ENCODE peak calls at places on chromosome 20, in five cellular contexts. I is WERI-Rb-1, Q is mammary epithelial cell, C is transverse colon, B is adrenal gland. T is an unnamed sample.

GRCh38 chr20:31543966-31544598 is 29.8 kb downstream of the HM13 start:
- DNase-seq in C (no peak), I (no peak), Q (peak), B (peak), T (peak)

GRCh38 chr20:18847226-18847625 is 33.6 kb downstream of the SCP2D1 start:
- DNase-seq in B (no peak), Q (no peak), I (no peak), C (no peak), T (no peak)

GRCh38 chr20:53294804-53295203 is 298.8 kb downstream of the ZNF217 start:
- DNase-seq in Q (no peak), B (no peak), I (no peak), C (no peak), T (no peak)

GRCh38 chr20:41275181-41275793 is 42.2 kb downstream of the ZHX3 start:
- DNase-seq in Q (no peak), C (no peak), I (no peak), B (no peak), T (no peak)

GRCh38 chr20:38748863-38749153 is 548 bp downstream of the ACTR5 start:
- DNase-seq in Q (no peak), B (no peak), C (peak), I (peak), T (no peak)

GRCh38 chr20:57600324-57601210 is 19.7 kb downstream of the ZBP1 start:
- DNase-seq in C (no peak), I (no peak), Q (peak), B (no peak), T (no peak)

GRCh38 chr20:54100563-54100962 is 30.2 kb upstream of the BCAS1 start:
- DNase-seq in Q (no peak), C (no peak), B (no peak), I (no peak), T (no peak)

GRCh38 chr20:40815156-40816038 is 126.4 kb upstream of the MAFB start:
- DNase-seq in C (no peak), B (no peak), Q (no peak), I (no peak), T (no peak)

GRCh38 chr20:51574248-51575033 is 31.9 kb upstream of the NFATC2 start:
- DNase-seq in Q (peak), I (no peak), C (no peak), B (no peak), T (no peak)

GRCh38 chr20:14445902-14446301 is 108.5 kb upstream of the FLRT3 start:
- DNase-seq in I (no peak), C (no peak), Q (peak), B (no peak), T (peak)

GRCh38 chr20:45919951-45920794 is 8.2 kb upstream of the PLTP start:
- DNase-seq in C (no peak), Q (no peak), I (peak), B (no peak), T (no peak)

GRCh38 chr20:2179957-2180356 is 78.3 kb downstream of the STK35 start:
- DNase-seq in Q (no peak), I (no peak), B (no peak), C (no peak), T (no peak)

GRCh38 chr20:2237059-2237458 is 58.7 kb upstream of the TGM3 start:
- DNase-seq in B (no peak), I (no peak), Q (peak), C (peak), T (peak)

GRCh38 chr20:50915424-50915823 is 15.8 kb downstream of the ADNP start:
- DNase-seq in Q (peak), I (no peak), B (no peak), C (no peak), T (no peak)

GRCh38 chr20:51654060-51654459 is 111.5 kb upstream of the NFATC2 start:
- DNase-seq in I (no peak), B (no peak), Q (no peak), C (no peak), T (no peak)

GRCh38 chr20:38725959-38726848 is 1.9 kb downstream of the SLC32A1 start:
- DNase-seq in C (peak), B (no peak), I (peak), Q (no peak), T (no peak)

GRCh38 chr20:53599910-53600632 is 6.4 kb upstream of the ZNF217 start:
- DNase-seq in Q (no peak), I (no peak), C (no peak), B (peak), T (no peak)

GRCh38 chr20:2804041-2804828 is 3.8 kb upstream of the CPXM1 start:
- DNase-seq in B (no peak), Q (no peak), C (no peak), I (no peak), T (no peak)

GRCh38 chr20:45117581-45117980 is 2.6 kb upstream of the WFDC5 start:
- DNase-seq in B (no peak), Q (no peak), C (peak), I (no peak), T (no peak)

GRCh38 chr20:38060536-38060935 is 27.0 kb downstream of the RPRD1B start:
- DNase-seq in B (no peak), I (no peak), Q (no peak), C (no peak), T (no peak)

GRCh38 chr20:36847009-36847709 is 28.8 kb upstream of the TLDC2 start:
- DNase-seq in I (peak), B (peak), Q (peak), C (peak), T (peak)

GRCh38 chr20:64241061-64241460 is 14.5 kb upstream of the PCMTD2 start:
- DNase-seq in B (no peak), C (no peak), Q (no peak), I (no peak), T (no peak)

GRCh38 chr20:4234128-4234527 is 218.8 kb upstream of the RNF24 start:
- DNase-seq in Q (peak), I (no peak), B (peak), C (no peak), T (peak)

GRCh38 chr20:23477223-23477622 is 13.7 kb upstream of the CST8 start:
- DNase-seq in I (peak), Q (no peak), B (no peak), C (no peak), T (no peak)

GRCh38 chr20:58511861-58512260 is 3.3 kb downstream of the APCDD1L start:
- DNase-seq in I (no peak), C (no peak), Q (no peak), B (no peak), T (no peak)

GRCh38 chr20:56111951-56112730 is 106.8 kb upstream of the CBLN4 start:
- DNase-seq in I (no peak), B (no peak), Q (peak), C (no peak), T (no peak)

GRCh38 chr20:37593710-37594109 is 66.0 kb upstream of the BLCAP start:
- DNase-seq in Q (no peak), C (no peak), I (no peak), B (no peak), T (no peak)

GRCh38 chr20:4227085-4227821 is 211.9 kb upstream of the RNF24 start:
- DNase-seq in Q (peak), B (no peak), C (no peak), I (peak), T (no peak)

GRCh38 chr20:48822178-48822577 is 5.6 kb downstream of the PREX1 start:
- DNase-seq in B (no peak), I (no peak), C (no peak), Q (no peak), T (no peak)

GRCh38 chr20:48823476-48823875 is 4.3 kb downstream of the PREX1 start:
- DNase-seq in Q (no peak), C (no peak), I (no peak), B (no peak), T (no peak)

GRCh38 chr20:48823960-48824497 is 3.8 kb downstream of the PREX1 start:
- DNase-seq in Q (peak), I (no peak), B (no peak), C (no peak), T (peak)

GRCh38 chr20:48821261-48821910 is 6.4 kb downstream of the PREX1 start:
- DNase-seq in C (no peak), I (no peak), Q (peak), B (no peak), T (no peak)

DNA sequence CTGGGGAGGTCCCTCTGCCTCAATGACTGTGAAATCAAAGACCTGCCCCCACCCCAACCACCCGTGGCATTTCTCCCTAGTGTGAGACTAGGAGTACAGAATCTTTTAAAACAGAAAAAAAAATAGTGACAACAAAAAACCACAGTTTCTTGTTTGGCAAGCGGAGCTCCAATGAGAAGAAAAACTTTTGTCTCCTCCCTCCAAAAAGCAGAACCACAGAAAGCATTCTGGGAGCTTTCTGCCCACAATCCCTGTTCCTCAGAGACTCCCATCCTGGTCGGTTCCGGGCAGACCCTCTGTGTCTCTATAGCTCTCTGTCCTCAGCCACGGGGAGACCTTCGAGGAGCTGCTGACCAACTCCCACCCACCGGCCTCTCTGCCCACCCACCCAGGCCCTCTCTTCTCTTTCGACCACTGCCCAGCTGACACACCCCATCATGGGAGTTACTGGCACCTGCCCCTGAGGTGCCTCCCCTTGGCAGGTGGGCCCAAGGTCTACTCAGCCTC is 4.9 kb downstream of the PREX1 start:
- DNase-seq in B (no peak), Q (no peak), C (peak), I (no peak), T (no peak)
- H3K27ac ChIP-seq in B (no peak), Q (no peak), C (peak), I (no peak), T (no peak)

GRCh38 chr20:33566781-33567603 is 77.1 kb downstream of the CBFA2T2 start:
- DNase-seq in B (no peak), C (no peak), I (no peak), Q (no peak), T (no peak)

GRCh38 chr20:33567949-33568348 is 78.1 kb downstream of the CBFA2T2 start:
- DNase-seq in C (no peak), I (no peak), Q (no peak), B (no peak), T (no peak)

GRCh38 chr20:33570743-33571142 is 80.8 kb downstream of the CBFA2T2 start:
- DNase-seq in I (no peak), C (no peak), Q (no peak), B (no peak), T (no peak)

GRCh38 chr20:33568378-33569289 is 78.7 kb downstream of the CBFA2T2 start:
- DNase-seq in I (peak), C (no peak), B (no peak), Q (no peak), T (no peak)

DNA sequence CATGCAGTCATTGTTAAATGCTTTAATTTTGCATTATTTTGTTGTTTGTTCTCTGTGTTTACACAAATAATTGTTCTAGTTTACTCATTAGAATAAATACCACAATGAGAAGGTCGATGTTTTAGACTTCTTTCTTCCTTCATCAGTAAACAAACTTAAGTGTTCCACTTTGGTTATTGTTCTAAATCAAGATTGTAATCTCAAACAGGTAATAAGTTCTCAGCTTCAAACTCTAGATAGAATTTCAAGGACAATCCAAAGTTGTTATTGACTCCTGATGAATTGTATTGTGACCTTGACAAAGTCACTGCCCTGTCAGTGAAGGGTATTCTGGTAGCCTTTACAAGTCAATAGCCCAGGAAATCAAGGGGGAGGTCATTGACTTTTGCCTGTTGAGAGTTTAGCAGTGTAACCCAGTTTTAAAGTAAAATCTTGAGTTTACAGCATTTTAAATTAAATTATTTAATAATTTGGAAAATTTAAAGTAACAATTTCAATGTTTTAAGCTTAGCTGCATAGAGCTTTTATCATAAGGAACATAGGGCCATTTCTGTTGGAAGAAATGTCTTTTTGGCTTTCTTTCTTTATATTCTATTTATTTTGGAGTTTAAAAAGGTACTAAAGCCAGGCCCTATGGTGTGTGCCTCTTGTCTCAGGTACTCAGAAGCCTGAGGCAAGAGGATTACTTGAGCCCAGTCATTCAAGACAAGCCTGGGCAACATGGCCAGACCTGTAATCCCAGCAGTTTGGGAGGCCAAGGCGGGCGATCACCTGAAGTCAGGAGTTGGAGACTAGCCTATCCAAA is 79.6 kb downstream of the CBFA2T2 start:
- DNase-seq in C (no peak), Q (peak), B (no peak), I (peak), T (peak)
- H3K27ac ChIP-seq in C (peak), Q (no peak), B (no peak), I (peak), T (peak)

GRCh38 chr20:62506087-62506486 is 30.3 kb upstream of the GATA5 start:
- DNase-seq in C (no peak), I (no peak), B (no peak), Q (no peak), T (no peak)
- H3K27ac ChIP-seq in C (no peak), I (no peak), B (no peak), Q (no peak), T (no peak)

GRCh38 chr20:34891166-34892062 is 15.0 kb downstream of the ACSS2 start:
- DNase-seq in I (no peak), B (no peak), C (no peak), Q (peak), T (peak)
- H3K27ac ChIP-seq in I (no peak), B (no peak), C (peak), Q (peak), T (peak)